ENCODE peak calls at places on chromosomes 6 and 20, in eight cellular contexts. P is activated T-helper 1 cell treated with anti-CD3 and anti-CD28 coated beads, Interleukin-12 subunit alpha, Interleukin-12 subunit beta, Interleukin-2, Interleukin-4 antibody, amounts not matched to agents 30 ng/mL and 10 ng/mL and 1 ng/mL, durations not matched to agents 14 hours and 24 hours and 36 hours; U is Jurkat, Clone E6-1; N is foreskin fibroblast; H is activated naive CD4-positive, alpha-beta T cell; K is body of pancreas; B is brain microvascular endothelial cell; O is kidney epithelial cell. W is an unnamed sample.

GRCh38 chr6:84738996-84739865 is 25.2 kb downstream of the TBX18 start:
- DNase-seq in P (no peak), U (no peak), N (no peak), H (no peak), K (no peak), B (no peak), O (no peak), W (no peak)

GRCh38 chr20:49887251-49887827 is 28.0 kb downstream of the SPATA2 start:
- DNase-seq in P (no peak), U (no peak), N (peak), H (no peak), K (peak), B (peak), O (peak), W (no peak)

GRCh38 chr6:106702451-106703110 is 73.2 kb downstream of the QRSL1 start:
- DNase-seq in P (no peak), U (peak), N (no peak), H (no peak), K (peak), B (no peak), O (peak), W (peak)

GRCh38 chr20:20680991-20681508 is 31.4 kb downstream of the RALGAPA2 start:
- DNase-seq in P (no peak), U (no peak), N (no peak), H (no peak), K (no peak), B (no peak), O (no peak), W (no peak)

GRCh38 chr6:157385482-157385881 is 4.5 kb downstream of the ZDHHC14 start:
- DNase-seq in P (no peak), U (peak), N (no peak), H (no peak), K (no peak), B (no peak), O (no peak), W (no peak)

GRCh38 chr20:18781509-18781908 is 32.1 kb upstream of the SCP2D1 start:
- DNase-seq in P (no peak), U (no peak), N (no peak), H (no peak), K (no peak), B (no peak), O (no peak), W (no peak)

GRCh38 chr6:56540950-56541600 is 101.6 kb downstream of the DST start:
- DNase-seq in P (no peak), U (no peak), N (no peak), H (no peak), K (peak), B (no peak), O (no peak), W (no peak)

GRCh38 chr6:152078804-152079203 is 271.3 kb downstream of the ESR1 start:
- DNase-seq in P (no peak), U (no peak), N (no peak), H (no peak), K (no peak), B (no peak), O (no peak), W (no peak)

GRCh38 chr20:11387189-11387754 is 530.4 kb upstream of the BTBD3 start:
- DNase-seq in P (no peak), U (no peak), N (peak), H (no peak), K (no peak), B (peak), O (peak), W (no peak)

GRCh38 chr6:118580585-118581419 is 32.7 kb downstream of the PLN start:
- DNase-seq in P (no peak), U (peak), N (peak), H (no peak), K (peak), B (peak), O (peak), W (peak)